ENCODE peak calls at places on chromosome 17, in four cellular contexts. A is adrenal gland, M is stomach, K is psoas muscle. Q is an unnamed sample. For H3K4me1, the result is how much of the 10 kb centered on the place peaks cover.

GRCh38 chr17:32102697-32103096 is 39.6 kb upstream of the RHOT1 start:
- DNase-seq in A (no peak), M (no peak), K (no peak), Q (no peak)

GRCh38 chr17:65557349-65558310 is 3.8 kb downstream of the AXIN2 start:
- DNase-seq in A (peak), M (no peak), K (no peak), Q (no peak)

GRCh38 chr17:64250211-64250835 is 12.7 kb downstream of the TEX2 start:
- DNase-seq in A (no peak), M (no peak), K (no peak), Q (no peak)

GRCh38 chr17:65729207-65729606 is 167.8 kb upstream of the AXIN2 start:
- DNase-seq in A (no peak), M (no peak), K (no peak), Q (no peak)

GRCh38 chr17:55487727-55488436 is 23.4 kb downstream of the SMIM36 start:
- DNase-seq in A (no peak), M (no peak), K (no peak), Q (no peak)

GRCh38 chr17:40901981-40902862 is 17.2 kb upstream of the KRT20 start:
- DNase-seq in A (no peak), M (no peak), K (no peak), Q (no peak)

GRCh38 chr17:40425741-40426140 is 8.0 kb upstream of the TOP2A start:
- DNase-seq in A (no peak), M (no peak), K (no peak), Q (no peak)

GRCh38 chr17:13995856-13996635 is 73.3 kb upstream of the COX10 start:
- DNase-seq in A (no peak), M (no peak), K (no peak), Q (no peak)

GRCh38 chr17:27845264-27846041 is 45.1 kb upstream of the NOS2 start:
- DNase-seq in A (no peak), M (no peak), K (no peak), Q (no peak)

GRCh38 chr17:56108811-56109284 is 44.4 kb upstream of the ANKFN1 start:
- DNase-seq in A (no peak), M (no peak), K (no peak), Q (no peak)

GRCh38 chr17:41144846-41145245 is 4.5 kb upstream of the KRTAP4-6 start:
- DNase-seq in A (no peak), M (no peak), K (no peak), Q (no peak)

GRCh38 chr17:81684442-81684911 is 666 bp downstream of the HGS start:
- DNase-seq in A (peak), M (no peak), K (no peak), Q (no peak)

GRCh38 chr17:66301418-66301863 is 972 bp upstream of the PRKCA start:
- DNase-seq in A (no peak), M (no peak), K (no peak), Q (no peak)

GRCh38 chr17:73089918-73090317 is 2.6 kb downstream of the SLC39A11 start:
- DNase-seq in A (no peak), M (peak), K (no peak), Q (no peak)

GRCh38 chr17:8480011-8480976 is 44.6 kb downstream of the NDEL1 start:
- DNase-seq in A (peak), M (no peak), K (no peak), Q (no peak)

GRCh38 chr17:309361-309888 is 43.2 kb downstream of the RPH3AL start:
- DNase-seq in A (peak), M (no peak), K (peak), Q (peak)

GRCh38 chr17:67290994-67291362 is 46.0 kb upstream of the HELZ start:
- DNase-seq in A (no peak), M (no peak), K (peak), Q (no peak)

GRCh38 chr17:36475346-36475970 is 11.0 kb upstream of the ZNHIT3 start:
- DNase-seq in A (no peak), M (no peak), K (no peak), Q (no peak)

GRCh38 chr17:64400644-64401043 is 10.0 kb upstream of the PECAM1 start:
- DNase-seq in A (no peak), M (no peak), K (no peak), Q (no peak)

DNA sequence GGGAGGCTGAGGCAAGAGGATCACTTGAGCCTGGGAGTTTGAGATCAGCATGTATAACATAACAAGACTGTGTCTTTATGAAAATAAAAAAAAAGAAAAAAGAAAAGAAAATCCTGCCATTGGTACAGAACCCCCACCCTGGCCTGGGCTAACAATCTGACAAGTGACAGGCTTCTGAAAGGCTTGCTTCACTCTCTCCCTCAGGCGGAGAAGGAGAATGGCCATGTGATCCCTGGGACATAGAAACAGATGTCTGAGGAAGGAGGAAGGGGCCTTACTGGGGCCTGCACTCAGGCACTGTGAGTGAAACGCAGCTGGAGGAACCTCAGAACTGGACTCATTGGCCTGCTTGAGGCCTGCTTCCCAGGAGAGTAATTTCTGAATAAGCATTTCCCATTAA is 17.5 kb downstream of the MAP3K14 start:
- DNase-seq in A (no peak), M (no peak), K (no peak), Q (no peak)
- H3K4me1 ChIP-seq in A (half or more), M (half or more), K (half or more), Q (under half)

GRCh38 chr17:61397086-61397842 is 2.4 kb upstream of the TBX2 start:
- DNase-seq in A (no peak), M (no peak), K (peak), Q (no peak)
- H3K4me1 ChIP-seq in A (under half), M (half or more), K (under half), Q (under half)

GRCh38 chr17:79928502-79929256 is 89.4 kb upstream of the CBX4 start:
- DNase-seq in A (no peak), M (no peak), K (no peak), Q (no peak)
- H3K4me1 ChIP-seq in A (under half), M (half or more), K (under half), Q (under half)

DNA sequence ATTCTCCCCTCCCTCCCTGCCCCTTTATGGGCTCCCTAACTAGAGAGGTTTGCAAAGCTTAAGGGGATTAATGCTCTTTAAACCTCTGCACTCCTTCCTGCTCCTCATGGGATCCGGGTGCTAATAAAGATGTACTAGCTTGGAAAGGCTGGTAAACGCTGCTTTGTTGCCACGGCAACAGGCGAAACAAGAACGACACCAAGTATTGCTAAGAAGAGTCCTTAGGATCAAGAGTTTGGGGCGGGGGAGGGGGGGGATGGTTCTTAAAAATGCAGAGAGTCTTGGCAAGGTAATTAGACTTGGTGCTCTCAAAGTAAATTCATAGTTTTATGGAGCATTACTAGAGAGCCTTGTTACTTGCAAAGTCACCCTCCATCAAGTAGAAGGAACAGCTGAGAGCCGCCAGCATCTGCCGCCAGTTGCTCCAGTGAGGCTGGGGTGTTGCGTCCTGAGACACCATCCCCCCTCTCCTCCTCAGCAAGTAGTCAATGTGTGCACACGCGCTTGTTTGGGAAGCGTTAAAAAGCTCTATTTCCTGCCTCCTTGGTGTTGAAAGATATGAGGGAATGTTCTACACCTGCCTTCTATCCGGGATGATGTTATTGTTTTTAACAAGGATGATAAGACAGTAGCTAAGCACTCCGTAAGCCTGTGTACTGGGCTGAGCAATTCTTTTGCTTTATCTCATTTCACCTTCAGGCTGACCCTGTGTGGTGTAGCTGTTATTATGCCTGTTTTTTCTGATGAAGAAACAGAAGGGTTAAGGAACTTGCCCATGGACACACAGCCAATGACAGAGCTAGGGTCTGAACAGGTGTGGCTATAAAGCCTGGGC is 190.9 kb downstream of the CCDC182 start:
- DNase-seq in A (no peak), M (no peak), K (no peak), Q (no peak)
- H3K4me1 ChIP-seq in A (under half), M (under half), K (half or more), Q (under half)

GRCh38 chr17:78377858-78378224 is 608 bp upstream of the PGS1 start:
- DNase-seq in A (no peak), M (no peak), K (no peak), Q (no peak)
- H3K4me1 ChIP-seq in A (half or more), M (under half), K (under half), Q (under half)

DNA sequence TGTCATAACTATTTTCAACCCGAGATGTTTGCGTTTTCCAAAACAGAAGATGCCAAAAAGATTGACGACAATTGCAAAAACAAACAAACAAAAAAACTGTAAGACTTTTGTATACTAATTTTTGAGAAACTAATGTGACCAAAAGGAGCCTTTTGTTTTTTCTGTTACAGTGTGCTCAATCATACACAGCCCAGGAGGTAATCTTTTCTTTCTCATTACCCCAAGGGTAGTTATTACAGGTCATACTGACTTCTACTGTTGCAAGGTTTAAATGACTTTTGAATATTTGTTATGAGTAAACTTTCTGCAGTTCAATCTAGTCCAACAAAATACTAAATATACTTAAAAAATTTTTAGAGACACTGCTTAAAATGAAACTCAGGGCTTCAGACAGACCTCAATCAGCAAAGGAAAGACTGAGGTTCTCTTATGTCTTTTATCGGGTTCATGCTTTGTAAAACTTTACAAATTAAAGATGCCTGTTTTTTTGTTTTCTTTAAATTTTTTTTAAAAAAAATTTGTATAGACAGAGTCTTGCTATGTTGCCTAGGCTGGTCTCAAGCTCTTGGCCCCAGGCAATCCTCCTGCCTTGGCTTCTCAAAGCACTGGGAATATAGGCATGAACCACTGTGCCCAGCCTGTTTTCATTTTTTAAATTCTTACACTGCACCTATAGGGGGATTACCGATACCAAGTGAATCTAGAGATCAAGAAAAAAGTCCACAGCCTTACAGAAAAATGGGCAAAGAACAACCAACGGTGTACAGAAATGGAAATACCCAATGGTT is 47.6 kb downstream of the SPOP start:
- DNase-seq in A (no peak), M (no peak), K (no peak), Q (no peak)
- H3K4me1 ChIP-seq in A (half or more), M (half or more), K (half or more), Q (under half)

DNA sequence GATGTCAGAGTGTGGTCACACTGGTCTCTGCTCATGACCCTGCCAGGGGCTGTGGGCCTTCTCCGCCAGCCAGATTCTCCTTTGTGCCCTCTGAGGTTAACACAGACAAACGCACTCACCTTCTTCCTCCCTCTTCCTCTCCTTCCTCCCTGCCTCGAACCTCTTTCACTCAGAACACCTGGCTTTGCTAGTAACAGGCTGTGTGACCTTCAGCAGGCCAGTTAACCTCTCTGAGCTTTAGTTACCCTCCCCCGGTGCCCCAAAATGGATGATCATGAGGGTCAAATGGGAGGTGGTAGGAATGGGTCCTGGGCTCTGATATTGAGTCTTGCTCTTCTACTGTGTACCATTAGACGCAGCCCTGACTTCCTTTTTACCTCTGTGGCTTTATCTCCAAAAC is 127.1 kb downstream of the OR1D5 start:
- DNase-seq in A (no peak), M (no peak), K (no peak), Q (no peak)
- H3K4me1 ChIP-seq in A (under half), M (under half), K (under half), Q (under half)

DNA sequence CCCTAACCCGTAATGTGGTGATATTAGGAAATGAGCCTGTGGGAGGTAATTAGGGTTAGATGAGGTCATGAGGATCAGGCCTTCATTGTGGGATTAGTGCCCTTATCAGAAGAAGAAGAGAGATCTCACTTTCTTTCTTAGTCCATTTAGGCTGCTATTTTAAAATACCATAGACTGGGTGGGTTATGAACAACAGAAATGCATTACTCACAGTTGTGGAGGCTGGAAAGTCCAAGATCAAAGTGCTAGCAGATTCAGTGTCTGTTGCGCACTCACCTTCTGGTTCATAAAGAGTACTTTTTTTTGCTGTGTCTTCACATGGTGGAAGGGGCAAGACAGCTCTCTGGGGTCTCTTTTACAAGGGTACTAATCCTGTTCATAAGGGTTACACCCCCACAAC is 4.6 kb upstream of the CD300H start:
- DNase-seq in A (no peak), M (no peak), K (no peak), Q (no peak)
- H3K4me1 ChIP-seq in A (under half), M (under half), K (under half), Q (under half)

GRCh38 chr17:83085103-83085502 is 5.7 kb downstream of the METRNL start:
- DNase-seq in A (no peak), M (no peak), K (no peak), Q (no peak)

GRCh38 chr17:83082899-83083367 is 3.5 kb downstream of the METRNL start:
- DNase-seq in A (no peak), M (no peak), K (no peak), Q (no peak)

GRCh38 chr17:83084621-83085056 is 5.2 kb downstream of the METRNL start:
- DNase-seq in A (no peak), M (peak), K (no peak), Q (no peak)

GRCh38 chr17:83083368-83084201 is 4.2 kb downstream of the METRNL start:
- DNase-seq in A (no peak), M (no peak), K (no peak), Q (peak)

DNA sequence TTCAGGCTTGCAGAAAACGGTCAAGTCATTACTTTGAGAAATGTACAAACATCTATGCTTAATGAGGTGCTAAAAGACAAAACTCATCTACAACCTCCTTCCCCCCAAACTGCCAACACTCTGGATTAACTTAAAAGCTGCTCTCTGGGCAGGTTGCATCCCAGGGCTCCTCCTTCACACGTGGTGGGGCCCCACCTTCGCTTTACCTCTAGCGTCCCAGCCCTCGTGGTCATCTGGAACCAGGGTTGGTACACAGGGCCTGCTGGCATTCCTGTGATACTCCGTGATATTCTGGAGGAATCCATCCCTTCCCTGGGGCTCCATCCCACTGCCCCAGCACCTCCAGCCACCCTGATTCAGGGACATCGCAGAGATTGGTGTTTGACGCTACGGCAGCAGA is 4.8 kb downstream of the METRNL start:
- DNase-seq in A (no peak), M (no peak), K (no peak), Q (no peak)
- H3K4me1 ChIP-seq in A (under half), M (half or more), K (under half), Q (under half)

GRCh38 chr17:18038861-18039534 is at the start of the genes ATPAF2 and GID4:
- DNase-seq in A (peak), M (peak), K (peak), Q (peak)

GRCh38 chr17:18038149-18038850 is 668 bp downstream of the ATPAF2 start:
- DNase-seq in A (no peak), M (no peak), K (no peak), Q (no peak)

GRCh38 chr17:18039535-18040286 is 503 bp downstream of the GID4 start:
- DNase-seq in A (no peak), M (peak), K (peak), Q (no peak)

GRCh38 chr17:18041776-18042175 is 2.6 kb downstream of the GID4 start:
- DNase-seq in A (no peak), M (no peak), K (peak), Q (no peak)

GRCh38 chr17:18040287-18040858 is 1.2 kb downstream of the GID4 start:
- DNase-seq in A (no peak), M (no peak), K (no peak), Q (no peak)
- H3K4me1 ChIP-seq in A (half or more), M (half or more), K (under half), Q (under half)